ENCODE peak calls at places on chromosomes 1 and 21, in five cellular contexts. One of them, this sample, is unnamed.

GRCh38 chr1:202802998-202803932 is 5.0 kb downstream of the KDM5B start:
- DNase-seq in GM12878: no peak
- DNase-seq in K562: no peak
- DNase-seq in HepG2: no peak
- DNase-seq in H1: no peak
- DNase-seq in this sample: no peak

GRCh38 chr1:217322834-217323233 is 308.1 kb downstream of the GPATCH2 start:
- DNase-seq in GM12878: peak
- DNase-seq in K562: no peak
- DNase-seq in HepG2: no peak
- DNase-seq in H1: no peak
- DNase-seq in this sample: no peak

GRCh38 chr1:190436615-190437014 is 41.0 kb downstream of the BRINP3 start:
- DNase-seq in GM12878: peak
- DNase-seq in K562: no peak
- DNase-seq in HepG2: peak
- DNase-seq in H1: no peak
- DNase-seq in this sample: peak

GRCh38 chr1:17979815-17980214 is 127.8 kb upstream of the IGSF21 start:
- DNase-seq in GM12878: no peak
- DNase-seq in K562: peak
- DNase-seq in HepG2: no peak
- DNase-seq in H1: no peak
- DNase-seq in this sample: no peak

GRCh38 chr1:30371179-30371788 is 352.1 kb downstream of the MATN1 start:
- DNase-seq in GM12878: no peak
- DNase-seq in K562: no peak
- DNase-seq in HepG2: no peak
- DNase-seq in H1: peak
- DNase-seq in this sample: no peak

GRCh38 chr1:163035791-163036249 is 33.3 kb upstream of the RGS4 start:
- DNase-seq in GM12878: no peak
- DNase-seq in K562: no peak
- DNase-seq in HepG2: no peak
- DNase-seq in H1: no peak
- DNase-seq in this sample: no peak

GRCh38 chr1:55623339-55623738 is 408.2 kb upstream of the USP24 start:
- DNase-seq in GM12878: no peak
- DNase-seq in K562: no peak
- DNase-seq in HepG2: no peak
- DNase-seq in H1: no peak
- DNase-seq in this sample: no peak

GRCh38 chr1:64187646-64188045 is 15.8 kb upstream of the UBE2U start:
- DNase-seq in GM12878: no peak
- DNase-seq in K562: no peak
- DNase-seq in HepG2: no peak
- DNase-seq in H1: no peak
- DNase-seq in this sample: no peak

GRCh38 chr1:242449211-242449610 is 75.3 kb downstream of the PLD5 start:
- DNase-seq in GM12878: no peak
- DNase-seq in K562: no peak
- DNase-seq in HepG2: no peak
- DNase-seq in H1: no peak
- DNase-seq in this sample: no peak

GRCh38 chr1:8864713-8865397 is 13.6 kb downstream of the ENO1 start:
- DNase-seq in GM12878: no peak
- DNase-seq in K562: no peak
- DNase-seq in HepG2: no peak
- DNase-seq in H1: no peak
- DNase-seq in this sample: no peak

GRCh38 chr1:8860738-8861516 is 17.6 kb downstream of the ENO1 start:
- DNase-seq in GM12878: no peak
- DNase-seq in K562: no peak
- DNase-seq in HepG2: no peak
- DNase-seq in H1: no peak
- DNase-seq in this sample: no peak

GRCh38 chr1:8863138-8863537 is 15.3 kb downstream of the ENO1 start:
- DNase-seq in GM12878: no peak
- DNase-seq in K562: no peak
- DNase-seq in HepG2: no peak
- DNase-seq in H1: no peak
- DNase-seq in this sample: no peak

GRCh38 chr1:8863712-8864324 is 14.7 kb downstream of the ENO1 start:
- DNase-seq in GM12878: no peak
- DNase-seq in K562: no peak
- DNase-seq in HepG2: no peak
- DNase-seq in H1: no peak
- DNase-seq in this sample: no peak

DNA sequence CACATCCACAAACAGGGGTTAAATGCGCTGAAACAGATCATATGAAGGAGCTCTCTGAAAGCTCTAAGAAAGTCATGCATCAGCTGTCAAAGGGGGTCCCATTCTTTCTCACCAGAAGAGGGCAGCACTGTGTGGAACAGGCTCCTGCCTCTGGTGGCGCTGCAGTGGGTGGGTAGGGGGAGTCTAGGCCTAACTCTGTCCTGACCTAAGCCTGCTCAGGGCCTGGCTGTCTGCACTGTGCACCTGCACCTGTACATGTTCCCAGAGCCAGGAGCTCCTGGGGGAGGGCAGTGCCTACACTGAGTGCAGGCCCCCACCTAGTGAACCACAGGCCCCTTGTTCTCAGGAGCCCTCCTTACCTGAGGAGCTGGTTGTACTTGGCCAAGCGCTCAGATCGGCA is 16.0 kb downstream of the ENO1 start:
- DNase-seq in GM12878: no peak
- DNase-seq in K562: peak
- DNase-seq in HepG2: no peak
- DNase-seq in H1: peak
- DNase-seq in this sample: peak
- TF ChIP-seq HDAC2 in GM12878: no peak
- TF ChIP-seq HDAC2 in K562: no peak
- TF ChIP-seq HDAC2 in HepG2: no peak
- TF ChIP-seq HDAC2 in H1: no peak
- TF ChIP-seq HDAC2 in this sample: no peak

GRCh38 chr21:31107871-31108270 is 69.6 kb upstream of the KRTAP19-8 start:
- DNase-seq in GM12878: no peak
- DNase-seq in K562: no peak
- DNase-seq in HepG2: no peak
- DNase-seq in H1: no peak
- DNase-seq in this sample: no peak

GRCh38 chr21:31110430-31110829 is 72.2 kb upstream of the KRTAP19-8 start:
- DNase-seq in GM12878: no peak
- DNase-seq in K562: no peak
- DNase-seq in HepG2: no peak
- DNase-seq in H1: no peak
- DNase-seq in this sample: no peak

GRCh38 chr21:31107151-31107785 is 69.0 kb upstream of the KRTAP19-8 start:
- DNase-seq in GM12878: no peak
- DNase-seq in K562: no peak
- DNase-seq in HepG2: no peak
- DNase-seq in H1: no peak
- DNase-seq in this sample: no peak

GRCh38 chr21:31111093-31111492 is 72.8 kb upstream of the KRTAP19-8 start:
- DNase-seq in GM12878: no peak
- DNase-seq in K562: no peak
- DNase-seq in HepG2: no peak
- DNase-seq in H1: no peak
- DNase-seq in this sample: no peak

GRCh38 chr21:31108969-31109368 is 70.7 kb upstream of the KRTAP19-8 start:
- DNase-seq in GM12878: no peak
- DNase-seq in K562: no peak
- DNase-seq in HepG2: no peak
- DNase-seq in H1: no peak
- DNase-seq in this sample: no peak
- TF ChIP-seq KDM1A in GM12878: no peak
- TF ChIP-seq KDM1A in K562: no peak
- TF ChIP-seq KDM1A in HepG2: no peak
- TF ChIP-seq KDM1A in H1: no peak
- TF ChIP-seq KDM1A in this sample: no peak

GRCh38 chr1:201169203-201169602 is 14.9 kb upstream of the TMEM9 start:
- DNase-seq in GM12878: no peak
- DNase-seq in K562: no peak
- DNase-seq in HepG2: no peak
- DNase-seq in H1: no peak
- DNase-seq in this sample: no peak

GRCh38 chr1:201166964-201167624 is 12.8 kb upstream of the TMEM9 start:
- DNase-seq in GM12878: no peak
- DNase-seq in K562: peak
- DNase-seq in HepG2: no peak
- DNase-seq in H1: no peak
- DNase-seq in this sample: no peak

GRCh38 chr1:201169971-201170532 is 15.8 kb upstream of the TMEM9 start:
- DNase-seq in GM12878: no peak
- DNase-seq in K562: no peak
- DNase-seq in HepG2: no peak
- DNase-seq in H1: no peak
- DNase-seq in this sample: no peak

GRCh38 chr1:201167625-201167991 is 13.3 kb upstream of the TMEM9 start:
- DNase-seq in GM12878: no peak
- DNase-seq in K562: peak
- DNase-seq in HepG2: no peak
- DNase-seq in H1: no peak
- DNase-seq in this sample: no peak

DNA sequence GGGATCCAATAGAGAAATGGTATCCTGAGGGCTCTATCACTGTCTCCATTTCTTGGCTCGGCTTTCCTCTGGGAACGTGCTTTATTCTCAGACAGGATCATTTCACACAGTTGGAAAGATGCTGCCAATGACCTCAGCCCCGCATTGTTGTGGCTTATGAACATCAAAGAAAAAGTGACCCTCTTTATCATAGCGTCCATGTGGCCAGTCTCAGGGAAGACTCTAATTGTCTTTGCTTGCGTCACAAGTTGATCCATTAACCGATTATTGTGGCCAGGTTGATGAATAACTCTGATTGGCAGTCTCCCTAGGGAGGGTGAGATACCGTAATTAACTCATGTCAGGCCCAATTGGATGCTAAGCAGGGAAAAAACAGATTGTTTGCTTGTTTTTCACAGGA is 10.4 kb upstream of the TMEM9 start:
- DNase-seq in GM12878: no peak
- DNase-seq in K562: no peak
- DNase-seq in HepG2: no peak
- DNase-seq in H1: no peak
- DNase-seq in this sample: no peak
- TF ChIP-seq HDAC2 in GM12878: no peak
- TF ChIP-seq HDAC2 in K562: no peak
- TF ChIP-seq HDAC2 in HepG2: no peak
- TF ChIP-seq HDAC2 in H1: no peak
- TF ChIP-seq HDAC2 in this sample: no peak

GRCh38 chr1:21294266-21295058 is 4.2 kb upstream of the ECE1 start:
- DNase-seq in GM12878: peak
- DNase-seq in K562: no peak
- DNase-seq in HepG2: no peak
- DNase-seq in H1: no peak
- DNase-seq in this sample: no peak

GRCh38 chr1:21295059-21295401 is 4.8 kb upstream of the ECE1 start:
- DNase-seq in GM12878: no peak
- DNase-seq in K562: no peak
- DNase-seq in HepG2: no peak
- DNase-seq in H1: no peak
- DNase-seq in this sample: no peak

GRCh38 chr1:21293537-21294265 is 3.4 kb upstream of the ECE1 start:
- DNase-seq in GM12878: peak
- DNase-seq in K562: no peak
- DNase-seq in HepG2: no peak
- DNase-seq in H1: no peak
- DNase-seq in this sample: no peak

GRCh38 chr1:21296509-21297354 is 6.5 kb upstream of the ECE1 start:
- DNase-seq in GM12878: no peak
- DNase-seq in K562: no peak
- DNase-seq in HepG2: no peak
- DNase-seq in H1: no peak
- DNase-seq in this sample: no peak

GRCh38 chr1:21295545-21295944 is 5.3 kb upstream of the ECE1 start:
- DNase-seq in GM12878: no peak
- DNase-seq in K562: no peak
- DNase-seq in HepG2: no peak
- DNase-seq in H1: no peak
- DNase-seq in this sample: no peak
- TF ChIP-seq KDM1A in GM12878: no peak
- TF ChIP-seq KDM1A in K562: no peak
- TF ChIP-seq KDM1A in HepG2: no peak
- TF ChIP-seq KDM1A in H1: no peak
- TF ChIP-seq KDM1A in this sample: no peak

DNA sequence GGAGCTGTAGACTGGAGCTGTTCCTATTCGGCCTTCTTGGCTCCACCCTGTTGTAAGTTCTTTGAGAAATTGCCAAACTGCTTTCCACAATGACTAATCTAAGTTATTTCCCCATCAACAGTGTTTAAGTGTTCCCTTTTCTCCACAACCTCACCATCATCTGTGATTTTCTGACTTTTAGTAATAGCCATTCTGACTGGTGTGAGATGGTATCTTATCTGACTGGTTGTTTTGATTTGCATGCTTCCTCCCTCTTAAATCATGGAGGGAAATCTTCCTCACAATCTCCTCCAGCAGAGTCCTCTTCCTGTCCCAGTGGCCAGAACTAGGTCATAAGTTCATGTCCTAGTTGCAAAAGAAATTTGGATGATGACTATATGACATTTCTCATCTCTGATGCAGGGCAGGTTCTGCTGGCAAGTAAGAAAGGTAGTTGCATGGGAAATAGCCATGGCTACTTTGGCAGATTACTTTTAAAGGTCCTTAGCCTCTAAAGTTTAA is 294.0 kb downstream of the LRRC40 start:
- DNase-seq in GM12878: no peak
- DNase-seq in K562: no peak
- DNase-seq in HepG2: no peak
- DNase-seq in H1: no peak
- DNase-seq in this sample: no peak
- TF ChIP-seq HDAC2 in GM12878: no peak
- TF ChIP-seq HDAC2 in K562: no peak
- TF ChIP-seq HDAC2 in HepG2: no peak
- TF ChIP-seq HDAC2 in H1: no peak
- TF ChIP-seq HDAC2 in this sample: no peak

DNA sequence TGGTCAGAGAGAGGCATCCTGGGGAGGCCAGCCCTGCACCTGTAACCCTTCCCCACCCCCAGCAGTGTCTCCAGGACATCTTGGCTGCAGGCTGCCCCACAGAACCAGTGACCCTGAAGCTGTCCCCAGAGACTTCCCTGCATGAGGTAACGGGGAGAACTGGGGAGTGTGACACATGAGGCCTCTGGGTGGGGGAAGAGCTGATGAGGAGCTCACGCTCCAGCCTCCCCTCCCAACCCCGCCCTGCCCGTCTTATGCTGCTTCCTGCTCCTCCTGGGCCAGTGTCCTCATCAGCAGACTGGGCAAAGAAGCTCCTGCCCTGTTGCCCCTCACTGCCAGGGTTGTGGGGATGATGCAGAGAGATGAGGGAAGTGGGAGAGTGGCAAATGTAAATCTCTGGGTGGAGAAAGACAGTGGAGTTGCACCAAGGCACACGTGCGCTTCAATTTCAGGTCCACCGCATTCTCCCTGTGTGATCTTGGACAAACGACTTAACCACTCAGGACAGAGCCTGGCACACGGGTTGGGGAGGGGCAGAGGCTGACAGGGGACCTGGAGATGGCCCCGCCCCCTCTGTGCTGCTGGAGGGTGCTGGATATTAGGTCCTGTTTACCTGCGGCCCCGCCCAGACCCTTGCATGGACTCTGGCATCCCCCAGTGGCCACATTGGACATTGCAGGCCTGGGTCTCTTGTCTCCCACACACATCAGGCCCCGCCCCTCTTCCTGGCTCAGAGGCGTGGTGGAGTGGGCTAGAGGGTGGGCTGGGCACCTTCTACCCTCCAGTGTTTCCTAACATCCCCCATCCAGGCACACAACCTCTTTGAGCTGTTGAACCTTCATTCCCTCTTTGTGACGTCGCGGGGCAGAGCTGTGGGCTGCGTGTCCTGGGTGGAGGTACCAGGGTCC is 12.3 kb downstream of the CLCNKB start:
- DNase-seq in GM12878: peak
- DNase-seq in K562: peak
- DNase-seq in HepG2: peak
- DNase-seq in H1: peak
- DNase-seq in this sample: peak
- TF ChIP-seq KDM1A in GM12878: no peak
- TF ChIP-seq KDM1A in K562: no peak
- TF ChIP-seq KDM1A in HepG2: no peak
- TF ChIP-seq KDM1A in H1: no peak
- TF ChIP-seq KDM1A in this sample: no peak